ENCODE peak calls at places on chromosomes 11 and 22, in five cellular contexts. One of them, this sample, is unnamed.

GRCh38 chr22:17999851-18000250 is 24.5 kb downstream of the MICAL3 start:
- DNase-seq in CD8-positive, alpha-beta T cell: no peak
- DNase-seq in fibroblast of pulmonary artery: no peak
- DNase-seq in fibroblast of lung: no peak
- DNase-seq in breast epithelium: peak; percentile 27
- DNase-seq in this sample: no peak

GRCh38 chr11:68987211-68987610 is 6.4 kb upstream of the MRGPRD start:
- DNase-seq in CD8-positive, alpha-beta T cell: no peak
- DNase-seq in fibroblast of pulmonary artery: no peak
- DNase-seq in fibroblast of lung: no peak
- DNase-seq in breast epithelium: no peak
- DNase-seq in this sample: no peak

GRCh38 chr11:125494987-125495725 is 909 bp downstream of the FEZ1 start:
- DNase-seq in CD8-positive, alpha-beta T cell: no peak
- DNase-seq in fibroblast of pulmonary artery: peak; percentile 40
- DNase-seq in fibroblast of lung: peak; percentile 45
- DNase-seq in breast epithelium: no peak
- DNase-seq in this sample: peak; percentile 37

GRCh38 chr22:19178065-19178658 is 374 bp downstream of the SLC25A1 start:
- DNase-seq in CD8-positive, alpha-beta T cell: peak; percentile 59
- DNase-seq in fibroblast of pulmonary artery: no peak
- DNase-seq in fibroblast of lung: peak; percentile 11
- DNase-seq in breast epithelium: no peak
- DNase-seq in this sample: peak; percentile 52

GRCh38 chr11:77174559-77174958 is 46.5 kb downstream of the MYO7A start:
- DNase-seq in CD8-positive, alpha-beta T cell: no peak
- DNase-seq in fibroblast of pulmonary artery: no peak
- DNase-seq in fibroblast of lung: no peak
- DNase-seq in breast epithelium: no peak
- DNase-seq in this sample: peak; percentile 7

GRCh38 chr22:31611065-31611760 is 50.8 kb downstream of the PISD start:
- DNase-seq in CD8-positive, alpha-beta T cell: no peak
- DNase-seq in fibroblast of pulmonary artery: peak; percentile 60
- DNase-seq in fibroblast of lung: peak; percentile 70
- DNase-seq in breast epithelium: no peak
- DNase-seq in this sample: peak; percentile 15

GRCh38 chr22:37627545-37627944 is 11.9 kb upstream of the SH3BP1 start:
- DNase-seq in CD8-positive, alpha-beta T cell: peak; percentile 73
- DNase-seq in fibroblast of pulmonary artery: no peak
- DNase-seq in fibroblast of lung: no peak
- DNase-seq in breast epithelium: no peak
- DNase-seq in this sample: no peak

GRCh38 chr22:47020157-47020556 is 257.7 kb downstream of the TBC1D22A start:
- DNase-seq in CD8-positive, alpha-beta T cell: no peak
- DNase-seq in fibroblast of pulmonary artery: no peak
- DNase-seq in fibroblast of lung: peak; percentile 12
- DNase-seq in breast epithelium: no peak
- DNase-seq in this sample: no peak

GRCh38 chr22:38125731-38126344 is 15.4 kb upstream of the BAIAP2L2 start:
- DNase-seq in CD8-positive, alpha-beta T cell: no peak
- DNase-seq in fibroblast of pulmonary artery: no peak
- DNase-seq in fibroblast of lung: no peak
- DNase-seq in breast epithelium: no peak
- DNase-seq in this sample: peak; percentile 52

GRCh38 chr11:121291896-121292502 is 572 bp upstream of the SC5D start:
- DNase-seq in CD8-positive, alpha-beta T cell: no peak
- DNase-seq in fibroblast of pulmonary artery: no peak
- DNase-seq in fibroblast of lung: no peak
- DNase-seq in breast epithelium: no peak
- DNase-seq in this sample: no peak

GRCh38 chr11:12091957-12092558 is 18.3 kb upstream of the MICAL2 start:
- DNase-seq in CD8-positive, alpha-beta T cell: no peak
- DNase-seq in fibroblast of pulmonary artery: no peak
- DNase-seq in fibroblast of lung: no peak
- DNase-seq in breast epithelium: no peak
- DNase-seq in this sample: no peak

GRCh38 chr11:84817998-84818397 is 809.1 kb downstream of the DLG2 start:
- DNase-seq in CD8-positive, alpha-beta T cell: no peak
- DNase-seq in fibroblast of pulmonary artery: peak; percentile 73
- DNase-seq in fibroblast of lung: peak; percentile 17
- DNase-seq in breast epithelium: no peak
- DNase-seq in this sample: no peak

GRCh38 chr11:30447246-30447645 is 124.3 kb downstream of the ARL14EP start:
- DNase-seq in CD8-positive, alpha-beta T cell: no peak
- DNase-seq in fibroblast of pulmonary artery: no peak
- DNase-seq in fibroblast of lung: no peak
- DNase-seq in breast epithelium: no peak
- DNase-seq in this sample: no peak

GRCh38 chr11:574632-575323 is 1.5 kb upstream of the PHRF1 start:
- DNase-seq in CD8-positive, alpha-beta T cell: no peak
- DNase-seq in fibroblast of pulmonary artery: no peak
- DNase-seq in fibroblast of lung: no peak
- DNase-seq in breast epithelium: no peak
- DNase-seq in this sample: no peak

GRCh38 chr11:9901931-9902330 is 238.1 kb downstream of the SWAP70 start:
- DNase-seq in CD8-positive, alpha-beta T cell: no peak
- DNase-seq in fibroblast of pulmonary artery: no peak
- DNase-seq in fibroblast of lung: no peak
- DNase-seq in breast epithelium: no peak
- DNase-seq in this sample: no peak

GRCh38 chr11:68889948-68890446 is 13.6 kb downstream of the MRPL21 start:
- DNase-seq in CD8-positive, alpha-beta T cell: no peak
- DNase-seq in fibroblast of pulmonary artery: peak; percentile 42
- DNase-seq in fibroblast of lung: peak; percentile 75
- DNase-seq in breast epithelium: no peak
- DNase-seq in this sample: peak; percentile 77

GRCh38 chr11:109320595-109320994 is 101.4 kb upstream of the C11orf87 start:
- DNase-seq in CD8-positive, alpha-beta T cell: no peak
- DNase-seq in fibroblast of pulmonary artery: peak; percentile 64
- DNase-seq in fibroblast of lung: no peak
- DNase-seq in breast epithelium: no peak
- DNase-seq in this sample: no peak

GRCh38 chr11:59607703-59608454 is 7.7 kb downstream of the OSBP start:
- DNase-seq in CD8-positive, alpha-beta T cell: no peak
- DNase-seq in fibroblast of pulmonary artery: no peak
- DNase-seq in fibroblast of lung: no peak
- DNase-seq in breast epithelium: no peak
- DNase-seq in this sample: no peak

DNA sequence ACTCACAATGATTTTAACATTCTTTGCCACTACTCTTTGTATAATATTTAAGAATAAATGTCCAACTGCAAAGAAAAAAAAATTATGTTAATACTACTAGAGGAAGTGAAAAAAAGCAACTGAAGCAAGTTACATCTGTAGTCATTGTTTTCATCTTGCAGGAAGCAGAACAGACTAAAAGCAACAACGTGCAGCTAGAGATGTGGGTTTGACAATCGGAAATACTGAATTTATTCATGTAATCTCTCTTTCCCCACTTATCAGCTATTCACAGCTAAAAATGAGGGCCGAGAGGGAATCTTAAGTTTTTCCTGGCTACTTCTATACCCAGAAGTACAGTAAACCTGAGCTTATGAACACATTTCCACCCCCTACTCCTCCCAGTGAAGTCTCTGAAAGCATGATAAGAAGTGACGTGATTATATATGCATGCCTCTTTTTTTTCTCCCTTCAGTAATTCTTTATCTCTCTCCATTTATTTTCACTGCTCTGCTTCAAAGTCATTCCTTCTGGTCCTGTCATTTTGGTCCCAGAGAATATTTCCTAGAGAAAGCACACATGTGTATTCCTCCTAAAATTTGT is 116.5 kb downstream of the SPON1 start:
- DNase-seq in CD8-positive, alpha-beta T cell: peak; percentile 18
- DNase-seq in fibroblast of pulmonary artery: no peak
- DNase-seq in fibroblast of lung: no peak
- DNase-seq in breast epithelium: no peak
- DNase-seq in this sample: no peak
- H3K4me3 ChIP-seq in CD8-positive, alpha-beta T cell: peak overlapping the region; percentile 21
- H3K4me3 ChIP-seq in fibroblast of pulmonary artery: no peak overlapping the region
- H3K4me3 ChIP-seq in fibroblast of lung: no peak overlapping the region
- H3K4me3 ChIP-seq in breast epithelium: no peak overlapping the region
- H3K4me3 ChIP-seq in this sample: no peak overlapping the region

DNA sequence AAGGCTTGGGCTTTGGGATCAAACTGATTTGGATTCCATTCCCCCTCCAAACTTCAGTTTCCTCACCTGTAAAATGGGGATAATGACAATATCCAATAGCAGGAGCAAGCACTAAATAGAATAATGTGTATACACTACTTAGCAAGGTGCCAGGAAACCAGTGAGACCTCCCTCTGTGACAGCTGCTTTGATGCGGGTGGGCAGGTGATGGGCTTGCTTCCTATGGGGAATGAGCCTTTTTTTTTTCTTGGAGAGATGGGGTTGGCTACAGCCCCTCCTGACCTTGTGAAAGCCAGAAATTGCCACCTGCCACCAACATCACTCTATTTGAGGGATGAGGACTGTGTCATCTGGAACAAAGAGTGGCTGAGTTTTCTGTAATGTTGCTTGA is 1.1 kb downstream of the CD82 start:
- DNase-seq in CD8-positive, alpha-beta T cell: no peak
- DNase-seq in fibroblast of pulmonary artery: no peak
- DNase-seq in fibroblast of lung: no peak
- DNase-seq in breast epithelium: no peak
- DNase-seq in this sample: no peak
- H3K4me3 ChIP-seq in CD8-positive, alpha-beta T cell: peak overlapping the region; percentile 89
- H3K4me3 ChIP-seq in fibroblast of pulmonary artery: no peak overlapping the region
- H3K4me3 ChIP-seq in fibroblast of lung: no peak overlapping the region
- H3K4me3 ChIP-seq in breast epithelium: no peak overlapping the region
- H3K4me3 ChIP-seq in this sample: peak overlapping the region; percentile 48

GRCh38 chr22:48635031-48635430 is 1192.6 kb downstream of the BRD1 start:
- DNase-seq in CD8-positive, alpha-beta T cell: no peak
- DNase-seq in fibroblast of pulmonary artery: no peak
- DNase-seq in fibroblast of lung: no peak
- DNase-seq in breast epithelium: no peak
- DNase-seq in this sample: no peak

GRCh38 chr22:48639021-48639795 is 1188.5 kb downstream of the BRD1 start:
- DNase-seq in CD8-positive, alpha-beta T cell: peak; percentile 13
- DNase-seq in fibroblast of pulmonary artery: no peak
- DNase-seq in fibroblast of lung: no peak
- DNase-seq in breast epithelium: no peak
- DNase-seq in this sample: no peak

GRCh38 chr22:48635825-48636224 is 1191.8 kb downstream of the BRD1 start:
- DNase-seq in CD8-positive, alpha-beta T cell: peak; percentile 11
- DNase-seq in fibroblast of pulmonary artery: no peak
- DNase-seq in fibroblast of lung: no peak
- DNase-seq in breast epithelium: no peak
- DNase-seq in this sample: no peak

GRCh38 chr22:48636746-48637145 is 1190.9 kb downstream of the BRD1 start:
- DNase-seq in CD8-positive, alpha-beta T cell: no peak
- DNase-seq in fibroblast of pulmonary artery: no peak
- DNase-seq in fibroblast of lung: no peak
- DNase-seq in breast epithelium: no peak
- DNase-seq in this sample: no peak

DNA sequence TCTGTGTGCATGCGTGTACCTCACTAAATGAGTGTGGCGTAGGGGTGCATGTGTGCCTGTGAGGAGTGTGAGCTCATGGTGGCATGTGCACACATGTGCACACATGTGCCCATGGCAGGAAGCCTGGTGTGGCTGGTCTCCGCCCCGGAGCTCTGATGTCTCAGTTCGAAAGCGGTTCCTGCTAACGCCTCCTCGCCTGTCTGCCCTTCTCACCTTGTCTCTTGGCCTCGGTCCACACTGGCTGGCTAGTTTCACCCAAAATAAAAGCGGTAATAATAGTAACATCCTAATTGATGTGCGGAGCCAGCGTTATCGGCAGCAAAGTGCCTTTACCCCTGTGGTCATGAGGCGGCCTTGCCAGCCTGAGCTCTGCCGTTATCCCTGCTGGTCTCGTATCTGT is 1190.4 kb downstream of the BRD1 start:
- DNase-seq in CD8-positive, alpha-beta T cell: peak; percentile 13
- DNase-seq in fibroblast of pulmonary artery: no peak
- DNase-seq in fibroblast of lung: no peak
- DNase-seq in breast epithelium: no peak
- DNase-seq in this sample: no peak
- H3K4me3 ChIP-seq in CD8-positive, alpha-beta T cell: no peak overlapping the region
- H3K4me3 ChIP-seq in fibroblast of pulmonary artery: no peak overlapping the region
- H3K4me3 ChIP-seq in fibroblast of lung: no peak overlapping the region
- H3K4me3 ChIP-seq in breast epithelium: no peak overlapping the region
- H3K4me3 ChIP-seq in this sample: no peak overlapping the region

DNA sequence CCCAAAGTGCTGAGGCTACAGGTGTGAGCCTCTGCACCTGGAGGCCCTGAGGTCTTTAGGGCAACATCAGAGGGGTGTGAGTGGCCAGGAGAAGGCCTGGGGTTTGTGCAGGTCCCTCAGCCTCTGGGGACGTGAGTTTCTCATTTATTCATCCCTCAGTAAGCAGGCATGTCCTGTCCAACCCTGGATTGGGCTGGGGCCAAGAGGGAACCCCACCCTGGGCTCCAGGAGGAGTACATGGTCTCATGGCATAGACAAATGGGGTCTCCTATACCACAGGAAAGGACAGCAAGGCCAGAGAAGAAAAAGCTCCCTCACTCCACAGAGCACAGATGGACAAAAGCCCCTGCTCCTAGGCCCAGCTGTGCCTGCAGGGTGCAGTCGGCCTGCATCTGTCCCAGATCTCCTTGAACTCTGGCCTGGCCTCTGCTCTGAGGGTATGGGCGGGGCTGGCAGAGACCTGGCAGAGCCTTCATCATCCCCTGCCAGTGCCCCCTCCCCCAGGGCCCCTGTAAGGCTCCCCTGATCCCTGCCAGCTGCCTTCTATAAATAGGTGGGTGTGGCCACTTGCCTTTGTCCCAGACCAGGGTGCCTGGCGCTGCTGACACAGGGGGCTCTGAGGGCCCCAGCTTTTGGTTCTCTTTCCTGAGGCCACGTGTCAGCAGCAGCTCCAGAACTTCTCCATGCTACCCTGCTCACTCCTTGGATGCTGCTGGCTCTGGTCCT is 34.6 kb downstream of the A4GALT start:
- DNase-seq in CD8-positive, alpha-beta T cell: no peak
- DNase-seq in fibroblast of pulmonary artery: no peak
- DNase-seq in fibroblast of lung: peak; percentile 73
- DNase-seq in breast epithelium: no peak
- DNase-seq in this sample: peak; percentile 85
- H3K4me3 ChIP-seq in CD8-positive, alpha-beta T cell: no peak overlapping the region
- H3K4me3 ChIP-seq in fibroblast of pulmonary artery: no peak overlapping the region
- H3K4me3 ChIP-seq in fibroblast of lung: no peak overlapping the region
- H3K4me3 ChIP-seq in breast epithelium: no peak overlapping the region
- H3K4me3 ChIP-seq in this sample: no peak overlapping the region

GRCh38 chr11:66314186-66314501 is 2.7 kb downstream of the CD248 start:
- DNase-seq in CD8-positive, alpha-beta T cell: no peak
- DNase-seq in fibroblast of pulmonary artery: no peak
- DNase-seq in fibroblast of lung: no peak
- DNase-seq in breast epithelium: no peak
- DNase-seq in this sample: no peak

GRCh38 chr11:66314561-66315497 is 2.0 kb downstream of the CD248 start:
- DNase-seq in CD8-positive, alpha-beta T cell: no peak
- DNase-seq in fibroblast of pulmonary artery: no peak
- DNase-seq in fibroblast of lung: no peak
- DNase-seq in breast epithelium: no peak
- DNase-seq in this sample: no peak

GRCh38 chr11:66316849-66317251 is at the start of gene CD248:
- DNase-seq in CD8-positive, alpha-beta T cell: peak; percentile 53
- DNase-seq in fibroblast of pulmonary artery: peak; percentile 86
- DNase-seq in fibroblast of lung: peak; percentile 89
- DNase-seq in breast epithelium: no peak
- DNase-seq in this sample: peak; percentile 85

GRCh38 chr11:66315921-66316811 is 678 bp downstream of the CD248 start:
- DNase-seq in CD8-positive, alpha-beta T cell: peak; percentile 59
- DNase-seq in fibroblast of pulmonary artery: no peak
- DNase-seq in fibroblast of lung: no peak
- DNase-seq in breast epithelium: no peak
- DNase-seq in this sample: no peak

GRCh38 chr11:66315498-66315885 is 1.4 kb downstream of the CD248 start:
- DNase-seq in CD8-positive, alpha-beta T cell: no peak
- DNase-seq in fibroblast of pulmonary artery: no peak
- DNase-seq in fibroblast of lung: no peak
- DNase-seq in breast epithelium: no peak
- DNase-seq in this sample: no peak
- H3K4me3 ChIP-seq in CD8-positive, alpha-beta T cell: peak overlapping the region; percentile 74
- H3K4me3 ChIP-seq in fibroblast of pulmonary artery: peak overlapping the region; percentile 60
- H3K4me3 ChIP-seq in fibroblast of lung: peak overlapping the region; percentile 81
- H3K4me3 ChIP-seq in breast epithelium: peak overlapping the region; percentile 53
- H3K4me3 ChIP-seq in this sample: peak overlapping the region; percentile 63

This sample was measured in heart right ventricle.